ENCODE peak calls at places on chromosomes 6 and 20, in five cellular contexts. B, J, M, D and R are unnamed samples.

GRCh38 chr6:148440877-148441453 is 98.3 kb downstream of the SASH1 start:
- DNase-seq in J (peak), D (peak), M (peak), B (peak), R (no peak)

GRCh38 chr20:51667002-51667408 is 101.2 kb downstream of the ATP9A start:
- DNase-seq in M (no peak), B (no peak), J (no peak), D (no peak), R (no peak)

GRCh38 chr6:53483423-53484353 is 61.2 kb downstream of the GCLC start:
- DNase-seq in B (peak), M (no peak), D (no peak), J (peak), R (no peak)

GRCh38 chr20:11234181-11234969 is 560.6 kb upstream of the JAG1 start:
- DNase-seq in M (no peak), D (no peak), B (no peak), J (no peak), R (no peak)

GRCh38 chr20:674936-675452 is 608 bp downstream of the SCRT2 start:
- DNase-seq in D (no peak), M (no peak), B (no peak), J (no peak), R (no peak)

GRCh38 chr6:133892444-133893323 is 3.8 kb downstream of the TCF21 start:
- DNase-seq in B (peak), D (no peak), J (peak), M (peak), R (peak)

GRCh38 chr6:158638393-158638792 is 6.2 kb downstream of the DYNLT1 start:
- DNase-seq in D (no peak), B (no peak), M (no peak), J (no peak), R (no peak)

GRCh38 chr6:43748765-43749164 is 21.2 kb upstream of the VEGFA start:
- DNase-seq in M (no peak), D (no peak), B (no peak), J (no peak), R (no peak)

GRCh38 chr6:90497411-90497810 is 89.5 kb downstream of the MAP3K7 start:
- DNase-seq in B (no peak), M (no peak), D (no peak), J (no peak), R (no peak)

GRCh38 chr6:55902796-55903195 is 27.4 kb upstream of the BMP5 start:
- DNase-seq in B (no peak), D (no peak), M (no peak), J (no peak), R (no peak)

DNA sequence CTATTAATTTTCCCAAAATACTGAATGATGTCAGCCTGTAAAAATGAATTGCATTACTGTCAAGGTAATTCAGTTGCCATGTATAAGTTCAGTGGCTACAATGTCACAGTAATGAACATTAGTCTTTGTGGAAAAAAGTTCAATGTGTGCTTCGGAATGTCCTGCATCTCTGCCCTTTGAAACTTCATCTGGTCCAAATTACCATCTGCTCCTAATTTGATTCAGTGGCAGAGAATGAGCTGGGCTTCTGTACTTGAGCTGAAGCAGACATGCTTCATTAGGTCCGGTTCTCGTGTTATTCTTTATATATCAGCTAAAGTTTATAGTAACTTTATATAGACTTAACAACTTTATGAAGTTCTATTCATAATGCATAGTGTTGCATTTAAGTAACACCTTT is 567.4 kb downstream of the COL12A1 start:
- DNase-seq in B (peak), J (no peak), M (no peak), D (no peak), R (no peak)
- TF ChIP-seq CTCF in B (no peak), J (no peak), M (no peak), D (no peak), R (no peak)

DNA sequence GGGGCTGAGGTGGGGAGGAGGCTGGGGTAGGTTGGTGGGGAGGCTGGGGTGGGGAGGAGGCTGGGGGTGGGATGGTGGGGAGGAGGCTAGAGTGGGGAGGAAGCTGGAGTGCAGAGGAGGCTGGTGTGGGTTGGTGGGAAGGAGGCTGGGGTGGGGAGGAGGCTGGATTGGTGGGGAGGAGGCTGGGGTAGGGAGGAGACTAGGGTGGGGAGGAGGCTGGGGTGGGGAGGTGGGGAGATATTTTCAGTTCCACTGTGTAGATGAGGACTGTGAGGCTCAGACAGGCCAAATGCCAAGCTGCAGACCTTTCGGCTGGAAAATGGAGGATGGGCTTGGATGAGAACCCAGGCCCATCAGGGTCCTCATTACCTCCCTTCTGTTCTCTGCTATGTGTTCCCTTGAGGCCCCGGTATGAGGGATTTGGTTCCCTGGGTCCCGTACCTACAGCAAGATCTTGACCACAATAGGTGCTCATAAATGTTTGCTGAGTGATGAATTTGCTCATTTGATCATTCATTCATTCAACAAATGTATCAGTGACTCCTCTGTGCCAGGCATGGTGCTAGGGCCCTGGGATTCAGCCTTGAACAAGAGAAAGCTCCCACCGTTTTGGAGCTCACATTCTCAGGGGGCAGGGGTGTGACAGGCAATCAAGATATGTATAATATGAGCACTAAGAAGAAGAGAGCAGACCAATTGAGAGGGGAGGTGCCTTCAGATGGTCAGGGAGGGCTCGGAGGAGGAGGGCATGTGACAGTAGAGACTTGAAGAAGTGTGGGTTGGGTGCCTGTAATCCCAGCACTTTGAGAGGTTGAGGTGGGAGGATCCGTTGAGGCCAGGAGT is 36.2 kb upstream of the NOL4L start:
- DNase-seq in M (peak), B (no peak), D (no peak), J (no peak), R (no peak)
- TF ChIP-seq CTCF in M (no peak), B (no peak), D (no peak), J (no peak), R (no peak)

GRCh38 chr6:129236110-129236509 is 353.2 kb downstream of the LAMA2 start:
- DNase-seq in M (no peak), J (no peak), B (no peak), D (no peak), R (no peak)

GRCh38 chr6:129240492-129240853 is 357.5 kb downstream of the LAMA2 start:
- DNase-seq in D (no peak), B (no peak), M (no peak), J (no peak), R (no peak)

GRCh38 chr6:129239825-129240491 is 357.0 kb downstream of the LAMA2 start:
- DNase-seq in D (no peak), M (no peak), J (no peak), B (no peak), R (no peak)

GRCh38 chr6:129235167-129236072 is 352.5 kb downstream of the LAMA2 start:
- DNase-seq in B (no peak), D (no peak), M (no peak), J (no peak), R (no peak)

GRCh38 chr6:129238991-129239390 is 356.1 kb downstream of the LAMA2 start:
- DNase-seq in D (no peak), M (no peak), B (no peak), J (no peak), R (no peak)
- TF ChIP-seq CTCF in D (no peak), M (no peak), B (no peak), J (no peak), R (no peak)

GRCh38 chr6:31112478-31112877 is at the start of gene C6orf15:
- DNase-seq in M (no peak), B (no peak), D (no peak), J (no peak), R (no peak)

GRCh38 chr6:31113861-31114539 is 600 bp upstream of the PSORS1C1 start:
- DNase-seq in B (peak), D (no peak), J (no peak), M (no peak), R (no peak)

GRCh38 chr6:31114540-31114876 is at the start of gene PSORS1C1:
- DNase-seq in B (no peak), J (peak), M (no peak), D (peak), R (no peak)

GRCh38 chr6:31111712-31112111 is 663 bp downstream of the C6orf15 start:
- DNase-seq in D (no peak), J (no peak), M (no peak), B (no peak), R (no peak)

GRCh38 chr6:31110825-31111582 is 1.4 kb downstream of the C6orf15 start:
- DNase-seq in M (peak), J (no peak), B (no peak), D (no peak), R (no peak)
- TF ChIP-seq CTCF in M (peak), J (no peak), B (no peak), D (no peak), R (no peak)

DNA sequence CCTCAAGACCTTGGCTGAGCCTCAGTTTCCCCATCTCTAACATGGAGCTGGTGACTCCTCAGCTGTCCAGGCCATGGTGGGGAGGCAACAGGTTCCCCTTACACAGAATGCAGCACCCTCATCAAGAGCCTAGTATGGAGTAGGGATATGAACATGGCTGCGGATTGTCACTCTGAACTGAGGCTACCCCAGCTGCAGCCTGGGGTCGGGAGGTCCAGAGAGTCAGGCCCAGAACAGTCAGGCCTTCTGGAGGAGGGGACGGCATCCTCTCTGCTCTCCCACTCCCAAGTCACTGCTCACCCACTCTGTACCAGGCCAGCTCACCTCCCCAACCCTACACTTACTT is 1.4 kb upstream of the FOXS1 start:
- DNase-seq in M (no peak), J (no peak), B (no peak), D (no peak), R (no peak)
- TF ChIP-seq CTCF in M (no peak), J (no peak), B (no peak), D (no peak), R (peak)

GRCh38 chr6:99819853-99820252 is 174.2 kb downstream of the MCHR2 start:
- DNase-seq in M (no peak), J (no peak), B (no peak), D (no peak), R (no peak)
- TF ChIP-seq CTCF in M (no peak), J (no peak), B (no peak), D (no peak), R (no peak)